ENCODE peak calls at places on chromosomes 7 and 10, in five cellular contexts. One of them, this sample, is unnamed.

GRCh38 chr7:141076377-141076776 is 2.5 kb downstream of the TMEM178B start:
- DNase-seq in activated B cell treated with CpG ODN at 0.5 μM for 24 hours: no peak
- DNase-seq in brain microvascular endothelial cell: no peak
- DNase-seq in lower leg skin: no peak
- DNase-seq in AG04450: no peak
- DNase-seq in this sample: no peak

GRCh38 chr7:79245623-79246249 is 207.7 kb downstream of the MAGI2 start:
- DNase-seq in AG04450: no peak
- DNase-seq in brain microvascular endothelial cell: no peak
- DNase-seq in lower leg skin: no peak
- DNase-seq in activated B cell treated with CpG ODN at 0.5 μM for 24 hours: no peak
- DNase-seq in this sample: no peak

GRCh38 chr7:155869784-155870076 is 57.5 kb upstream of the SHH start:
- DNase-seq in lower leg skin: no peak
- DNase-seq in AG04450: no peak
- DNase-seq in activated B cell treated with CpG ODN at 0.5 μM for 24 hours: no peak
- DNase-seq in brain microvascular endothelial cell: no peak
- DNase-seq in this sample: no peak

GRCh38 chr7:149626972-149627371 is 129.4 kb upstream of the ZNF746 start:
- DNase-seq in activated B cell treated with CpG ODN at 0.5 μM for 24 hours: no peak
- DNase-seq in brain microvascular endothelial cell: no peak
- DNase-seq in lower leg skin: no peak
- DNase-seq in AG04450: no peak
- DNase-seq in this sample: no peak

GRCh38 chr7:23679898-23680416 is at the start of gene FAM221A:
- DNase-seq in AG04450: peak
- DNase-seq in activated B cell treated with CpG ODN at 0.5 μM for 24 hours: peak
- DNase-seq in brain microvascular endothelial cell: peak
- DNase-seq in lower leg skin: peak
- DNase-seq in this sample: peak

GRCh38 chr7:155396661-155397060 is 61.3 kb upstream of the EN2 start:
- DNase-seq in AG04450: no peak
- DNase-seq in brain microvascular endothelial cell: no peak
- DNase-seq in activated B cell treated with CpG ODN at 0.5 μM for 24 hours: no peak
- DNase-seq in lower leg skin: no peak
- DNase-seq in this sample: no peak

GRCh38 chr7:35758421-35758820 is 42.4 kb upstream of the SEPTIN7 start:
- DNase-seq in AG04450: no peak
- DNase-seq in activated B cell treated with CpG ODN at 0.5 μM for 24 hours: no peak
- DNase-seq in brain microvascular endothelial cell: no peak
- DNase-seq in lower leg skin: no peak
- DNase-seq in this sample: no peak

GRCh38 chr7:17501461-17502208 is 203.2 kb downstream of the AHR start:
- DNase-seq in lower leg skin: no peak
- DNase-seq in AG04450: no peak
- DNase-seq in brain microvascular endothelial cell: no peak
- DNase-seq in activated B cell treated with CpG ODN at 0.5 μM for 24 hours: no peak
- DNase-seq in this sample: no peak

GRCh38 chr7:145692237-145692950 is 424.2 kb upstream of the CNTNAP2 start:
- DNase-seq in AG04450: no peak
- DNase-seq in brain microvascular endothelial cell: no peak
- DNase-seq in lower leg skin: no peak
- DNase-seq in activated B cell treated with CpG ODN at 0.5 μM for 24 hours: no peak
- DNase-seq in this sample: no peak

GRCh38 chr10:79393221-79393923 is 46.1 kb downstream of the PPIF start:
- DNase-seq in lower leg skin: no peak
- DNase-seq in activated B cell treated with CpG ODN at 0.5 μM for 24 hours: no peak
- DNase-seq in AG04450: no peak
- DNase-seq in brain microvascular endothelial cell: no peak
- DNase-seq in this sample: peak

GRCh38 chr7:4108951-4109350 is 573.1 kb upstream of the FOXK1 start:
- DNase-seq in lower leg skin: no peak
- DNase-seq in AG04450: no peak
- DNase-seq in brain microvascular endothelial cell: no peak
- DNase-seq in activated B cell treated with CpG ODN at 0.5 μM for 24 hours: no peak
- DNase-seq in this sample: no peak

GRCh38 chr7:109611656-109612055 is 1042.0 kb downstream of the DNAJB9 start:
- DNase-seq in AG04450: no peak
- DNase-seq in activated B cell treated with CpG ODN at 0.5 μM for 24 hours: no peak
- DNase-seq in lower leg skin: no peak
- DNase-seq in brain microvascular endothelial cell: no peak
- DNase-seq in this sample: no peak

GRCh38 chr10:81534991-81535390 is 340.0 kb upstream of the NRG3 start:
- DNase-seq in lower leg skin: no peak
- DNase-seq in activated B cell treated with CpG ODN at 0.5 μM for 24 hours: no peak
- DNase-seq in AG04450: no peak
- DNase-seq in brain microvascular endothelial cell: no peak
- DNase-seq in this sample: no peak

GRCh38 chr10:76010703-76011102 is 579.3 kb downstream of the LRMDA start:
- DNase-seq in activated B cell treated with CpG ODN at 0.5 μM for 24 hours: no peak
- DNase-seq in lower leg skin: no peak
- DNase-seq in brain microvascular endothelial cell: no peak
- DNase-seq in AG04450: no peak
- DNase-seq in this sample: no peak
- TF ChIP-seq CTCF in activated B cell treated with CpG ODN at 0.5 μM for 24 hours: no peak
- TF ChIP-seq CTCF in lower leg skin: no peak
- TF ChIP-seq CTCF in brain microvascular endothelial cell: no peak
- TF ChIP-seq CTCF in AG04450: no peak
- TF ChIP-seq CTCF in this sample: no peak

DNA sequence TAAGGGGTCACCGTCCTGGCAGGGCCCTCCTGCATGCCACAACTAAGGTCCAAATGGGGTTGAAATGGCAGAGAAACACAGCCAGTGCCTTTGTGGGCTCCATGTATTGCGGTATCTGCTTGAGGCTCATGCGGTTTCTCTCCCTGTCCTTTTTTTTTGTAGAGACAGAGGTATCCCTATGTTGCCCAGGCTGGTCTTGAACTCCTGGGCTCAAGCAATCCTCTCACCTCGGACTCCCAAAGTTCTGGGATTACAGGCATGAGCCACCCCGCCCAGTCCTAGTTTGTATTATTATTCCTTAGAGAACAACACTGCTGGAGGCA is 64.1 kb upstream of the WAPL start:
- DNase-seq in lower leg skin: no peak
- DNase-seq in activated B cell treated with CpG ODN at 0.5 μM for 24 hours: no peak
- DNase-seq in AG04450: no peak
- DNase-seq in brain microvascular endothelial cell: no peak
- DNase-seq in this sample: no peak
- TF ChIP-seq CTCF in lower leg skin: no peak
- TF ChIP-seq CTCF in activated B cell treated with CpG ODN at 0.5 μM for 24 hours: no peak
- TF ChIP-seq CTCF in AG04450: no peak
- TF ChIP-seq CTCF in brain microvascular endothelial cell: no peak
- TF ChIP-seq CTCF in this sample: peak

GRCh38 chr7:94350729-94351128 is 44.0 kb upstream of the COL1A2 start:
- DNase-seq in lower leg skin: no peak
- DNase-seq in AG04450: no peak
- DNase-seq in activated B cell treated with CpG ODN at 0.5 μM for 24 hours: no peak
- DNase-seq in brain microvascular endothelial cell: no peak
- DNase-seq in this sample: no peak
- TF ChIP-seq CTCF in lower leg skin: no peak
- TF ChIP-seq CTCF in AG04450: no peak
- TF ChIP-seq CTCF in activated B cell treated with CpG ODN at 0.5 μM for 24 hours: no peak
- TF ChIP-seq CTCF in brain microvascular endothelial cell: no peak
- TF ChIP-seq CTCF in this sample: no peak

DNA sequence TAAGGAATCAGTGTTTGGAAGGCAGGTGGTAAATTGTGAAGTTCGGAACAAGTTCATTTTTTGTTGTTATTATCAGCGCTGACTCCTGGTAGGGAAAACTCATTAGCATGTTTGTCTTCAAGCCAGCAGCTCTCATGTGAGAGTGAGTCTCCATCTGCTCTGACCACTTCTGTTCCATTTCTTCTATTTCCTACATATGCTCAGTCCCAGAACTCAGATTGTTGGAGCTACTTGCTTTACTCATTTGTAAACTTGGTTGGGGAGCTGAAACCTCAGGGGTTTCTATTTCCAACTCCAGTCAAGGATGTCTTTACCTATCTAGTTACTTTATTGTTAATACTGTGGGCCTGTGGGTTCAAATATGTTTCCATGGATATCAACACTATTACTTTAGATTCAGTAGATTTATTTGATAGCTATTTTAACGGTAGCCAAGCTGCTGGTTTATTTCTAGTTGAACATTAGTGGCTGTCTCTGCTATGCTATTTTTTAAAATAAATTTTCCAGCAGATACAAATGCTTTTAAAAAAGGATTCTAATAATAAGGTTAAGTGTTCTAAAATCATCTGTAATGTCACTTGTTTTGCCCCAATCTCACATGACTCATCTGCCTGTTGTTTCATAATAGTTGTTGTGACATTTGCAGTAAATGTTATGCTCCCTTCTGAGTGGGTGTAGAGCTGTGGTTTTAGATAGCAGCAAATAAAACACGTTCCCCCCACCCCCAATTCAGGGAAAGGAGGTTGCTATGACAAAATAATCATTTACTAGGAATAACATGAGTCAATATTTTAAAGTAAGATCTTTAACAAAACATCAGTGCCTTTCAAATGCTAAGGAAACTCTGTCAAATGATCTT is 143.3 kb downstream of the HDAC9 start:
- DNase-seq in AG04450: no peak
- DNase-seq in lower leg skin: peak
- DNase-seq in brain microvascular endothelial cell: peak
- DNase-seq in activated B cell treated with CpG ODN at 0.5 μM for 24 hours: no peak
- DNase-seq in this sample: peak
- TF ChIP-seq CTCF in AG04450: no peak
- TF ChIP-seq CTCF in lower leg skin: no peak
- TF ChIP-seq CTCF in brain microvascular endothelial cell: no peak
- TF ChIP-seq CTCF in activated B cell treated with CpG ODN at 0.5 μM for 24 hours: no peak
- TF ChIP-seq CTCF in this sample: no peak

GRCh38 chr7:144670251-144670650 is 165.6 kb downstream of the TPK1 start:
- DNase-seq in lower leg skin: peak
- DNase-seq in brain microvascular endothelial cell: no peak
- DNase-seq in activated B cell treated with CpG ODN at 0.5 μM for 24 hours: no peak
- DNase-seq in AG04450: no peak
- DNase-seq in this sample: no peak
- TF ChIP-seq CTCF in lower leg skin: no peak
- TF ChIP-seq CTCF in brain microvascular endothelial cell: peak
- TF ChIP-seq CTCF in activated B cell treated with CpG ODN at 0.5 μM for 24 hours: no peak
- TF ChIP-seq CTCF in AG04450: no peak
- TF ChIP-seq CTCF in this sample: peak

DNA sequence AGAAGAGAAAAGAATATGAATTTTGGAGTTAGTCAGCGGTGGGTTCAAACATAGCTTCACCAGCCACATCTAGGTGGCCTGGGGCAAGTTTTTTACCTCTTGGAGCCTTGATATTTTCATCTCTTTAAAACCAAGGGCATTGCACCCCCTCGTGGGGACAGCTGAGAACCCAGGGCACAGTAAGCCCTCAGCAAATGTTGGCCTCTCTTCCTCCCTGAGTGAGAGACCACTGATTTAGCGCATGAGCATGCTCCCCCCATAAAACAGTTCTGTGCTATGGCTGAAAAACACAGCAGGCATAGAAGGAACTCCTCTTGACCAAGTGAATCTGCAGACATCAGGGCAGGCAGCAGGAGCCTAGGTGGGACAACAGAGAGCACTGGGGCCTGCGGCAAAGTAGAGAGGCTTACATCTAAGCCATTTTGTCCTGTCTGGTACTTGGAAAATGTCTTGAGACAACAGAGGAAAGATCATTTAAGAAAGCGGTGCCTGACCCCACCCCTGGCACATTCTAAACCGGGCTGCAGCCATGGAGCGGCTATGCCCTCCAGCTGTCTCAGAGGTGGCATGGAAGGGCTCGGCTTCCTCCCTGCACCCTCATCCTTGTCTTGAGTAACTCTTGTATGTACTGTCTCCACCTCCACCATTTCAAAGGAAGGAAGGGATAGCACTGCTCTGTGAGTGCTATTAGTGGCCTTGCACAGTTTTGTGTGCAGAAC is 94.7 kb downstream of the ARHGAP22 start:
- DNase-seq in lower leg skin: no peak
- DNase-seq in activated B cell treated with CpG ODN at 0.5 μM for 24 hours: no peak
- DNase-seq in brain microvascular endothelial cell: no peak
- DNase-seq in AG04450: no peak
- DNase-seq in this sample: no peak
- TF ChIP-seq CTCF in lower leg skin: no peak
- TF ChIP-seq CTCF in activated B cell treated with CpG ODN at 0.5 μM for 24 hours: no peak
- TF ChIP-seq CTCF in brain microvascular endothelial cell: peak
- TF ChIP-seq CTCF in AG04450: peak
- TF ChIP-seq CTCF in this sample: peak

GRCh38 chr10:88318803-88319202 is 264.3 kb downstream of the RNLS start:
- DNase-seq in lower leg skin: no peak
- DNase-seq in activated B cell treated with CpG ODN at 0.5 μM for 24 hours: no peak
- DNase-seq in AG04450: no peak
- DNase-seq in brain microvascular endothelial cell: no peak
- DNase-seq in this sample: no peak
- TF ChIP-seq CTCF in lower leg skin: no peak
- TF ChIP-seq CTCF in activated B cell treated with CpG ODN at 0.5 μM for 24 hours: no peak
- TF ChIP-seq CTCF in AG04450: no peak
- TF ChIP-seq CTCF in brain microvascular endothelial cell: peak
- TF ChIP-seq CTCF in this sample: no peak

GRCh38 chr7:100585511-100586265 is at the start of gene LRCH4:
- DNase-seq in activated B cell treated with CpG ODN at 0.5 μM for 24 hours: peak
- DNase-seq in AG04450: no peak
- DNase-seq in brain microvascular endothelial cell: peak
- DNase-seq in lower leg skin: peak
- DNase-seq in this sample: no peak
- TF ChIP-seq CTCF in activated B cell treated with CpG ODN at 0.5 μM for 24 hours: no peak
- TF ChIP-seq CTCF in AG04450: no peak
- TF ChIP-seq CTCF in brain microvascular endothelial cell: no peak
- TF ChIP-seq CTCF in lower leg skin: no peak
- TF ChIP-seq CTCF in this sample: no peak

GRCh38 chr10:71978476-71978875 is 14.3 kb downstream of the CHST3 start:
- DNase-seq in AG04450: no peak
- DNase-seq in brain microvascular endothelial cell: no peak
- DNase-seq in activated B cell treated with CpG ODN at 0.5 μM for 24 hours: no peak
- DNase-seq in lower leg skin: no peak
- DNase-seq in this sample: no peak
- TF ChIP-seq CTCF in AG04450: no peak
- TF ChIP-seq CTCF in brain microvascular endothelial cell: peak
- TF ChIP-seq CTCF in activated B cell treated with CpG ODN at 0.5 μM for 24 hours: no peak
- TF ChIP-seq CTCF in lower leg skin: no peak
- TF ChIP-seq CTCF in this sample: no peak